ENCODE peak calls at places on chromosome 13, in seven cellular contexts. K is gastrocnemius medialis, P is pancreas, Q is brain microvascular endothelial cell, Z is heart right ventricle, S is A549, L is transverse colon. D is an unnamed sample.
A peak's percentile ranks its signal among the peaks of the same experiment; 100 is the strongest.

GRCh38 chr13:64446372-64446771 is 2783.8 kb downstream of the PCDH9 start:
- DNase-seq in K (no peak), P (no peak), Q (peak; percentile 5), Z (no peak), S (peak; percentile 20), L (no peak), D (peak; percentile 9)

GRCh38 chr13:111429064-111429558 is 108.7 kb downstream of the TEX29 start:
- DNase-seq in K (no peak), P (peak; percentile 52), Q (peak; percentile 73), Z (peak; percentile 17), S (peak; percentile 29), L (peak; percentile 43), D (peak; percentile 16)

GRCh38 chr13:94020833-94021232 is 458.6 kb downstream of the DCT start:
- DNase-seq in K (no peak), P (no peak), Q (no peak), Z (no peak), S (no peak), L (no peak), D (no peak)

GRCh38 chr13:76829572-76830327 is 56.5 kb downstream of the KCTD12 start:
- DNase-seq in K (no peak), P (peak; percentile 27), Q (no peak), Z (peak; percentile 64), S (no peak), L (no peak), D (peak; percentile 67)

GRCh38 chr13:23992722-23993438 is 95.6 kb upstream of the C1QTNF9B start:
- DNase-seq in K (no peak), P (no peak), Q (no peak), Z (no peak), S (no peak), L (no peak), D (no peak)

GRCh38 chr13:25966086-25966485 is 85.7 kb downstream of the SHISA2 start:
- DNase-seq in K (no peak), P (no peak), Q (peak; percentile 75), Z (no peak), S (no peak), L (no peak), D (peak; percentile 39)

GRCh38 chr13:83798731-83799130 is 83.5 kb downstream of the SLITRK1 start:
- DNase-seq in K (no peak), P (no peak), Q (no peak), Z (no peak), S (no peak), L (no peak), D (peak; percentile 64)

GRCh38 chr13:103573446-103573845 is 507.2 kb upstream of the SLC10A2 start:
- DNase-seq in K (no peak), P (no peak), Q (no peak), Z (no peak), S (no peak), L (no peak), D (no peak)

GRCh38 chr13:25679936-25680335 is 308.2 kb downstream of the ATP8A2 start:
- DNase-seq in K (no peak), P (no peak), Q (no peak), Z (no peak), S (no peak), L (no peak), D (no peak)

GRCh38 chr13:99339736-99340392 is 32.7 kb upstream of the GPR183 start:
- DNase-seq in K (no peak), P (no peak), Q (no peak), Z (no peak), S (no peak), L (peak; percentile 34), D (peak; percentile 58)

GRCh38 chr13:28117689-28118377 is 17.5 kb upstream of the FLT3 start:
- DNase-seq in K (no peak), P (peak; percentile 40), Q (no peak), Z (peak; percentile 56), S (no peak), L (peak; percentile 60), D (peak; percentile 60)

GRCh38 chr13:34816118-34816517 is 126.0 kb upstream of the NBEA start:
- DNase-seq in K (no peak), P (no peak), Q (no peak), Z (no peak), S (no peak), L (no peak), D (no peak)

GRCh38 chr13:100361504-100361903 is 227.1 kb downstream of the GGACT start:
- DNase-seq in K (no peak), P (no peak), Q (peak; percentile 57), Z (no peak), S (no peak), L (no peak), D (no peak)

GRCh38 chr13:103288114-103288513 is 221.9 kb upstream of the SLC10A2 start:
- DNase-seq in K (no peak), P (no peak), Q (no peak), Z (no peak), S (no peak), L (no peak), D (peak; percentile 20)

GRCh38 chr13:112977525-112977924 is 8.5 kb downstream of the MCF2L start:
- DNase-seq in K (no peak), P (no peak), Q (no peak), Z (no peak), S (no peak), L (no peak), D (no peak)

GRCh38 chr13:103694033-103694432 is 627.8 kb upstream of the SLC10A2 start:
- DNase-seq in K (no peak), P (no peak), Q (no peak), Z (no peak), S (no peak), L (no peak), D (no peak)

GRCh38 chr13:100883453-100883852 is 208.9 kb upstream of the TMTC4 start:
- DNase-seq in K (no peak), P (no peak), Q (no peak), Z (no peak), S (no peak), L (no peak), D (no peak)

GRCh38 chr13:112350300-112350699 is 25.9 kb upstream of the SPACA7 start:
- DNase-seq in K (no peak), P (no peak), Q (no peak), Z (no peak), S (no peak), L (no peak), D (no peak)

GRCh38 chr13:113398963-113399754 is 35.2 kb upstream of the GRTP1 start:
- DNase-seq in K (no peak), P (no peak), Q (peak; percentile 43), Z (no peak), S (no peak), L (no peak), D (no peak)

GRCh38 chr13:96862093-96862492 is 132.2 kb downstream of the OXGR1 start:
- DNase-seq in K (no peak), P (no peak), Q (no peak), Z (no peak), S (no peak), L (no peak), D (no peak)

GRCh38 chr13:45879666-45880065 is 28.1 kb upstream of the SIAH3 start:
- DNase-seq in K (peak; percentile 91), P (no peak), Q (no peak), Z (peak; percentile 47), S (peak; percentile 25), L (peak; percentile 10), D (no peak)

GRCh38 chr13:70623260-70623659 is 515.0 kb upstream of the KLHL1 start:
- DNase-seq in K (no peak), P (no peak), Q (no peak), Z (no peak), S (no peak), L (no peak), D (peak; percentile 36)

GRCh38 chr13:24222756-24223155 is 62.2 kb downstream of the SPATA13 start:
- DNase-seq in K (no peak), P (no peak), Q (no peak), Z (no peak), S (no peak), L (no peak), D (no peak)

GRCh38 chr13:20526664-20527063 is 1.0 kb upstream of the CRYL1 start:
- DNase-seq in K (no peak), P (no peak), Q (peak; percentile 6), Z (no peak), S (no peak), L (no peak), D (peak; percentile 36)

GRCh38 chr13:24622481-24622880 is 57.7 kb upstream of the ATP12A start:
- DNase-seq in K (no peak), P (no peak), Q (no peak), Z (no peak), S (no peak), L (no peak), D (no peak)

GRCh38 chr13:80441968-80442367 is 101.0 kb upstream of the SPRY2 start:
- DNase-seq in K (no peak), P (no peak), Q (no peak), Z (no peak), S (no peak), L (no peak), D (peak; percentile 82)

GRCh38 chr13:52162279-52163101 is 3.1 kb upstream of the NEK3 start:
- DNase-seq in K (no peak), P (no peak), Q (peak; percentile 24), Z (no peak), S (no peak), L (no peak), D (peak; percentile 73)

GRCh38 chr13:95304446-95304845 is 3.2 kb upstream of the ABCC4 start:
- DNase-seq in K (peak; percentile 38), P (no peak), Q (no peak), Z (no peak), S (no peak), L (no peak), D (no peak)

GRCh38 chr13:113458218-113459065 is 5.2 kb upstream of the ADPRHL1 start:
- DNase-seq in K (no peak), P (no peak), Q (peak; percentile 39), Z (peak; percentile 43), S (peak; percentile 21), L (no peak), D (peak; percentile 20)

GRCh38 chr13:43110036-43110435 is 86.7 kb downstream of the DNAJC15 start:
- DNase-seq in K (no peak), P (no peak), Q (no peak), Z (no peak), S (no peak), L (no peak), D (no peak)

GRCh38 chr13:32031025-32031814 is at the start of gene FRY:
- DNase-seq in K (peak; percentile 50), P (peak; percentile 38), Q (peak; percentile 58), Z (peak; percentile 70), S (peak; percentile 41), L (peak; percentile 56), D (peak; percentile 47)
- TF ChIP-seq CTCF in K (no peak), P (no peak), Q (peak; percentile 27), Z (peak; percentile 20), S (no peak), L (no peak), D (peak; percentile 22)

GRCh38 chr13:109783815-109784589 is 2.4 kb downstream of the IRS2 start:
- DNase-seq in K (no peak), P (peak; percentile 36), Q (no peak), Z (no peak), S (no peak), L (no peak), D (no peak)
- H3K4me3 ChIP-seq in K (peak overlapping the region; percentile 74), P (peak overlapping the region; percentile 11), Q (peak overlapping the region; percentile 58), Z (peak overlapping the region; percentile 49), S (peak overlapping the region; percentile 89), L (peak overlapping the region; percentile 89), D (peak overlapping the region; percentile 52)

GRCh38 chr13:31452525-31452924 is 252.8 kb downstream of the B3GLCT start:
- DNase-seq in K (no peak), P (no peak), Q (no peak), Z (no peak), S (no peak), L (no peak), D (no peak)
- TF ChIP-seq CTCF in K (no peak), P (no peak), Q (peak; percentile 24), Z (no peak), S (no peak), L (no peak), D (no peak)

GRCh38 chr13:41200126-41200525 is 5.8 kb upstream of the KBTBD7 start:
- DNase-seq in K (no peak), P (no peak), Q (no peak), Z (no peak), S (no peak), L (no peak), D (no peak)
- H3K4me3 ChIP-seq in K (no peak overlapping the region), P (no peak overlapping the region), Q (no peak overlapping the region), Z (no peak overlapping the region), S (no peak overlapping the region), L (no peak overlapping the region), D (no peak overlapping the region)